ENCODE peak calls at places on chromosomes 5 and 9, in seven cellular contexts. R, F, T, M, S, G and V are unnamed samples. For H3K4me1, the result is how much of the 10 kb centered on the place peaks cover.

GRCh38 chr5:103582364-103582763 is 19.8 kb upstream of the NUDT12 start:
- DNase-seq in S (peak), R (peak), M (peak), G (no peak), T (no peak), F (no peak), V (no peak)

GRCh38 chr9:5499889-5500398 is 10.4 kb upstream of the PDCD1LG2 start:
- DNase-seq in M (no peak), F (no peak), S (no peak), G (no peak), T (no peak), R (peak), V (no peak)

GRCh38 chr5:148003226-148003625 is 60.6 kb upstream of the SPINK5 start:
- DNase-seq in M (no peak), T (no peak), G (no peak), S (no peak), R (no peak), F (no peak), V (no peak)

GRCh38 chr5:96031180-96031579 is 69.5 kb upstream of the ELL2 start:
- DNase-seq in F (no peak), T (no peak), M (no peak), G (no peak), R (no peak), S (no peak), V (no peak)

GRCh38 chr5:172688735-172689572 is 47.9 kb downstream of the NEURL1B start:
- DNase-seq in F (no peak), R (no peak), S (no peak), T (peak), M (peak), G (no peak), V (peak)

GRCh38 chr9:130872912-130873503 is 23.6 kb downstream of the QRFP start:
- DNase-seq in M (no peak), G (no peak), R (no peak), F (no peak), T (peak), S (no peak), V (peak)

GRCh38 chr5:84032404-84032803 is 311.7 kb upstream of the HAPLN1 start:
- DNase-seq in F (no peak), G (no peak), M (no peak), R (no peak), T (no peak), S (no peak), V (no peak)

GRCh38 chr5:1105350-1106265 is 6.3 kb downstream of the SLC12A7 start:
- DNase-seq in T (no peak), R (no peak), M (no peak), S (no peak), F (peak), G (no peak), V (no peak)

GRCh38 chr9:79220666-79221065 is 351.1 kb upstream of the TLE4 start:
- DNase-seq in G (no peak), S (no peak), F (no peak), R (no peak), M (no peak), T (no peak), V (no peak)

GRCh38 chr5:16808021-16808420 is 128.1 kb downstream of the MYO10 start:
- DNase-seq in T (no peak), F (no peak), M (no peak), R (no peak), G (no peak), S (no peak), V (no peak)

GRCh38 chr5:149886697-149887470 is 57.7 kb downstream of the PDE6A start:
- DNase-seq in F (no peak), S (no peak), M (peak), G (no peak), R (no peak), T (no peak), V (no peak)

GRCh38 chr9:32427111-32427873 is 42.8 kb downstream of the ACO1 start:
- DNase-seq in F (no peak), M (no peak), R (no peak), T (no peak), S (no peak), G (no peak), V (no peak)

GRCh38 chr9:135498381-135499126 is 1.9 kb upstream of the MRPS2 start:
- DNase-seq in G (no peak), R (no peak), T (peak), S (no peak), M (no peak), F (no peak), V (no peak)

GRCh38 chr9:113807173-113808061 is 68.7 kb upstream of the ZNF618 start:
- DNase-seq in R (peak), F (no peak), M (peak), T (no peak), S (peak), G (peak), V (peak)

GRCh38 chr9:81082251-81082650 is 607.1 kb downstream of the TLE1 start:
- DNase-seq in S (no peak), R (no peak), F (no peak), G (no peak), M (no peak), T (no peak), V (no peak)

GRCh38 chr5:17255471-17256016 is 38.1 kb downstream of the BASP1 start:
- DNase-seq in G (no peak), S (no peak), T (no peak), R (no peak), M (no peak), F (no peak), V (no peak)

GRCh38 chr5:138996120-138996519 is 121.0 kb upstream of the LRRTM2 start:
- DNase-seq in M (no peak), G (no peak), T (no peak), R (no peak), S (no peak), F (no peak), V (no peak)

GRCh38 chr5:133109655-133110483 is 58.1 kb downstream of the HSPA4 start:
- DNase-seq in R (no peak), G (no peak), T (no peak), S (no peak), F (no peak), M (no peak), V (no peak)

GRCh38 chr9:20513126-20513913 is 109.0 kb downstream of the MLLT3 start:
- DNase-seq in T (peak), F (no peak), M (no peak), S (no peak), G (no peak), R (no peak), V (no peak)

GRCh38 chr9:135126480-135127187 is 39.2 kb downstream of the OLFM1 start:
- DNase-seq in S (peak), R (peak), M (no peak), T (no peak), G (no peak), F (no peak), V (no peak)

GRCh38 chr5:50606179-50606578 is 60.3 kb upstream of the PARP8 start:
- DNase-seq in M (no peak), F (no peak), G (no peak), S (no peak), T (no peak), R (no peak), V (no peak)

GRCh38 chr5:99000878-99001277 is 72.1 kb upstream of the CHD1 start:
- DNase-seq in R (no peak), M (no peak), T (no peak), G (no peak), F (no peak), S (no peak), V (no peak)

DNA sequence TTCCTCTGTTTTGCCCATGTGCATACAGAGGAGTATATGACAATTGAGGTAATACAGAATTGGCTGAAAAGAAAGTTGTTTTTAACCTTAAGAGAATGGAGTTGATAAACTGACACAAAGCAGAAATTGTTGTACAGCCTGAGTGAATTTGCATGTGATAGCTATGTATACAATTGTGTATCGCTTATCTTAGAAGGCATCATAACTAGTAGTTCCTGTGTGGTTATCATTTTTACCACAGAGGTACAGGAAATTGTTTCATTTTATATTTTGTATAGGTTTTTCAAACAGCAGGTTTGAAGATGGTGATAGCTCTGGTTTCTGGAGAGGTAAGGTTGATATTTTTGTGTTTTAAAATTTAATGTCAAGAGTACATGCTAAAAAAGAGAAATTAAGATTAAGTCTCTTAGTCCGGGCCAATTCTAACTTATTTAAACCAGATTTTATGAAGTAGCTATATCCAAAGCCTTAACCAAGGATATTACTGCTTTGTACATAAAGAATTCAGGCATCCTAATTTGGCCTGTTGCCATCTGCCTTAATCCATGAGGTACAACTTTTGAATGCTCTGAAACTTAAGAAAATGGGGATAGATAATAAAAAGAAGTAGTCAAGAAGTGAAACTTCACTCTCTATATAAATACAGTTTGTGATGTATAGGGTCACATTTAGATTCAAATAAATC is 26.0 kb downstream of the DDX4 start:
- DNase-seq in G (no peak), F (no peak), T (no peak), M (no peak), R (no peak), S (no peak), V (no peak)
- H3K4me3 ChIP-seq in G (no peak), F (no peak), T (no peak), M (no peak), R (no peak), S (no peak), V (no peak)

GRCh38 chr9:121645853-121646807 is 5.3 kb upstream of the DAB2IP start:
- DNase-seq in F (no peak), M (no peak), R (no peak), G (no peak), T (no peak), S (no peak), V (no peak)

GRCh38 chr9:121646992-121647391 is 4.4 kb upstream of the DAB2IP start:
- DNase-seq in R (no peak), M (no peak), F (no peak), S (no peak), T (no peak), G (no peak), V (no peak)

GRCh38 chr9:121648799-121649198 is 2.6 kb upstream of the DAB2IP start:
- DNase-seq in M (no peak), T (no peak), R (no peak), G (no peak), S (no peak), F (no peak), V (no peak)

GRCh38 chr9:121649476-121650219 is 1.8 kb upstream of the DAB2IP start:
- DNase-seq in F (no peak), T (no peak), M (peak), S (no peak), G (no peak), R (no peak), V (no peak)

DNA sequence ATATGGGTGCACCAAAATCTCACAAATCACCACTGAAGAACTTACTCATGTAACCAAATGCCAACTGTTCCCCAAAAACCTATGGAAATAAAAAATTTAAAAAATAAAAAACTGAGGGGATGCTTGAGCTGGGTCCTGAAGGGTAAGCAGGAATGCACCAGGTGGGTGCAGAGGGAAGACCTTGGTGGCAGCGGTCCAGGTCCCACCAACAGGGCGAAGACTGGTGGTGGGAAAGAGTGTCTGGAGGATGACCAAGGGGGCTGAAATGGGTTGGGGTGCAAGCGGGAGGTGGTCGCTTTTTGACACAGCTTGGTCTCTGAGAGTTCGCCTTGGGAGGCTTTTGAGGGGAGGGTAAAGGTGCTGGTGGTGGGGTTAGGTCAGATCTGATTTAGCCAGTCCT is 3.3 kb upstream of the DAB2IP start:
- DNase-seq in T (no peak), R (no peak), G (no peak), M (no peak), S (no peak), F (no peak), V (no peak)
- H3K4me1 ChIP-seq in T (under half), R (under half), G (under half), M (under half), S (under half), F (under half), V (under half)

DNA sequence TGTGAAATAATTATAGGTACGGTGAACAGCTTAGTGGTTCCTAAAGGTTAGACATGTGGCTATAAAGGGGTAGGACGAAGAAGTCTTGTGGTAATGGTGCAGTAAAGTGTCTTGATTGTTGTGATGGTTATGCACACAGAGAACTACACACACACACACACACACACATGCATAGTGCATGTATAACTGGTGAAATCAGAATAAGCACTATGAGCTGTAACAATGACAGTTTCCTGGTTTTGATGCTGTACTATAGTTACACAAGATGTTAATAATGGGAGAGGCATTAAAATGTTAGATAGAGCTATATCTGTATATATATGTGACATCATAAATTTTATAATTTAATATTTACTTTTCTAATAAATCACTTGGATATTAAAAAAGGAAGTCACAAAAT is 350.3 kb upstream of the DAB2 start:
- DNase-seq in S (no peak), M (no peak), G (no peak), F (no peak), T (no peak), R (no peak), V (no peak)
- H3K4me3 ChIP-seq in S (no peak), M (no peak), G (no peak), F (no peak), T (no peak), R (no peak), V (no peak)

DNA sequence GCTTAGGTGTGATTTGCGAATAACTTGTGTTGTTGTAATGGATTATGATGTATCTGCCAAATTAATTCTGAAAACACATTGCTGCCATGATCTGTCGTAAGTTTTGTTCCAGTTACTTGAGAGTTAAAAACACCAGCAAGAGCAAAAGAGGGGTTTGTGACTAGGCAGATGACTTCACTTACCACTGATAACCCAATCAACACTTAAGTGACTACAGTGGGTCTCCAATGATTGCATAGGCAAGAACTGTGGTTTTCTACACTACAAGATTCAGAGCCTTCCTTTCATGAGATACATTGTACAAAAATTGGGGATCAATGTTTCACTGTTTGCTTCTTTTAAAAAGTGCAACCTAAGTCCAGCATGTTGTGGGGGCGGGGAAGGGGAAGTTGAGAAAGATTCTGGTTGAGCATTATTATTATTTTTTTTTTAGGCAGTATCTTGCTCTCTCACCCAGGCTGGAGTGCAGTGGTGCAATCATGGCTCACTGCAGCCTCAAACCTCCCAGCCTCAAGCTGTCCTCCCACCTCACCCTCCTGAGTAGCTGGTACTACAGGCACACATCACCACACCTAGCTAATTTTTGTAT is 3.6 kb downstream of the IQGAP2 start:
- DNase-seq in S (no peak), M (no peak), T (no peak), G (no peak), R (no peak), F (no peak), V (no peak)
- H3K4me1 ChIP-seq in S (under half), M (under half), T (under half), G (under half), R (under half), F (under half), V (under half)